ENCODE peak calls at places on chromosomes 11 and 22, in six cellular contexts. I, K, Q, J, G and W are unnamed samples.

GRCh38 chr11:108967571-108967970 is 302.7 kb downstream of the DDX10 start:
- DNase-seq in J (no peak), K (no peak), I (no peak), G (no peak), Q (peak), W (no peak)

GRCh38 chr11:12537778-12538401 is 136.3 kb upstream of the TEAD1 start:
- DNase-seq in K (no peak), G (no peak), Q (no peak), I (no peak), J (no peak), W (no peak)

GRCh38 chr22:42862045-42862734 is 5.1 kb upstream of the ARFGAP3 start:
- DNase-seq in J (no peak), I (peak), K (no peak), G (no peak), Q (no peak), W (no peak)

GRCh38 chr11:78226684-78227680 is 38.3 kb downstream of the USP35 start:
- DNase-seq in G (peak), Q (no peak), K (peak), I (no peak), J (no peak), W (no peak)

GRCh38 chr11:44339530-44339883 is 29.6 kb upstream of the ALX4 start:
- DNase-seq in K (no peak), G (no peak), I (no peak), J (no peak), Q (no peak), W (no peak)

GRCh38 chr11:123166095-123166559 is 28.9 kb downstream of the CLMP start:
- DNase-seq in K (no peak), I (peak), J (peak), G (peak), Q (no peak), W (no peak)

GRCh38 chr22:39997421-39997820 is 2.7 kb downstream of the FAM83F start:
- DNase-seq in G (no peak), I (no peak), Q (no peak), K (no peak), J (no peak), W (no peak)

GRCh38 chr11:74035264-74035663 is 26.4 kb upstream of the UCP3 start:
- DNase-seq in J (no peak), I (no peak), K (no peak), G (no peak), Q (no peak), W (no peak)

GRCh38 chr11:93921695-93922468 is 71.5 kb upstream of the VSTM5 start:
- DNase-seq in J (peak), G (peak), K (no peak), Q (peak), I (peak), W (peak)

GRCh38 chr11:125063429-125064043 is 431 bp downstream of the SLC37A2 start:
- DNase-seq in I (peak), K (no peak), Q (peak), G (no peak), J (peak), W (no peak)

GRCh38 chr11:40202569-40202968 is 1256.9 kb downstream of the LRRC4C start:
- DNase-seq in I (no peak), G (no peak), K (no peak), J (no peak), Q (no peak), W (no peak)

GRCh38 chr11:8102296-8102915 is 21.4 kb downstream of the TUB start:
- DNase-seq in K (no peak), Q (no peak), J (no peak), I (no peak), G (no peak), W (no peak)

GRCh38 chr11:87463486-87464102 is 425.9 kb downstream of the TMEM135 start:
- DNase-seq in Q (peak), I (no peak), G (peak), K (no peak), J (peak), W (no peak)

GRCh38 chr11:108019870-108020540 is 11.3 kb downstream of the CUL5 start:
- DNase-seq in I (peak), Q (no peak), J (no peak), G (no peak), K (no peak), W (no peak)

GRCh38 chr11:117633976-117634755 is 162.8 kb downstream of the DSCAML1 start:
- DNase-seq in J (no peak), Q (no peak), I (no peak), K (no peak), G (no peak), W (no peak)

GRCh38 chr11:44737686-44738085 is 10.9 kb downstream of the TSPAN18 start:
- DNase-seq in Q (no peak), I (no peak), J (no peak), G (no peak), K (no peak), W (no peak)

GRCh38 chr11:2096001-2096918 is 42.9 kb downstream of the IGF2 start:
- DNase-seq in K (no peak), J (no peak), G (no peak), I (no peak), Q (peak), W (no peak)

GRCh38 chr11:62398011-62398994 is 20.5 kb upstream of the SCGB1A1 start:
- DNase-seq in J (no peak), I (peak), Q (peak), K (no peak), G (no peak), W (no peak)

GRCh38 chr11:70281114-70281729 is 10.7 kb downstream of the PPFIA1 start:
- DNase-seq in G (no peak), I (no peak), J (no peak), Q (peak), K (no peak), W (peak)

GRCh38 chr11:78221396-78222315 is 32.9 kb downstream of the USP35 start:
- DNase-seq in G (no peak), Q (no peak), I (no peak), K (peak), J (no peak), W (no peak)